ENCODE peak calls at places on chromosomes 11 and 22, in seven cellular contexts. W is AG10803, V is HAP-1, F is prostate gland, G is foreskin fibroblast, X is IMR-90, K is fibroblast of mammary gland. H is an unnamed sample.

GRCh38 chr11:111945198-111945597 is 8.1 kb downstream of the DIXDC1 start:
- DNase-seq in V (no peak), W (no peak), G (no peak), F (no peak), X (no peak), K (peak; percentile 54), H (no peak)

GRCh38 chr11:114026355-114026754 is 33.2 kb upstream of the ZBTB16 start:
- DNase-seq in W (no peak), X (no peak), K (peak; percentile 37), V (peak; percentile 13), G (no peak), F (no peak), H (peak; percentile 66)

GRCh38 chr11:69003301-69003865 is 9.7 kb downstream of the MRGPRF start:
- DNase-seq in G (no peak), K (no peak), X (no peak), W (no peak), F (no peak), V (no peak), H (no peak)

GRCh38 chr11:130992788-130993187 is 76.5 kb upstream of the SNX19 start:
- DNase-seq in G (no peak), X (no peak), V (no peak), W (no peak), F (no peak), K (no peak), H (no peak)

GRCh38 chr11:129770993-129771392 is 44.7 kb upstream of the TMEM45B start:
- DNase-seq in W (no peak), K (no peak), V (no peak), G (no peak), F (no peak), X (no peak), H (no peak)

GRCh38 chr11:134207538-134208239 is 16.1 kb downstream of the NCAPD3 start:
- DNase-seq in X (no peak), W (peak; percentile 20), G (peak; percentile 46), K (peak; percentile 24), V (peak; percentile 75), F (no peak), H (peak; percentile 43)

GRCh38 chr11:114366331-114367243 is 33.7 kb downstream of the C11orf71 start:
- DNase-seq in G (peak; percentile 86), F (no peak), K (peak; percentile 59), W (peak; percentile 88), V (no peak), X (peak; percentile 92), H (no peak)

GRCh38 chr11:35237860-35238715 is 99.1 kb downstream of the CD44 start:
- DNase-seq in G (peak; percentile 24), K (peak; percentile 64), F (no peak), W (no peak), V (peak; percentile 75), X (no peak), H (peak; percentile 90)

GRCh38 chr11:75797796-75798195 is 17.2 kb upstream of the UVRAG start:
- DNase-seq in X (peak; percentile 16), V (no peak), K (no peak), F (no peak), W (peak; percentile 31), G (peak; percentile 47), H (no peak)

GRCh38 chr11:64687641-64688533 is 35.1 kb downstream of the NRXN2 start:
- DNase-seq in X (no peak), F (no peak), G (no peak), V (no peak), W (no peak), K (no peak), H (peak; percentile 47)

GRCh38 chr11:27460158-27460565 is 12.4 kb downstream of the LGR4 start:
- DNase-seq in K (no peak), V (no peak), X (no peak), G (no peak), W (no peak), F (no peak), H (no peak)

GRCh38 chr22:31272522-31273446 is 19.5 kb downstream of the PIK3IP1 start:
- DNase-seq in F (peak; percentile 58), V (peak; percentile 78), G (peak; percentile 81), K (peak; percentile 68), W (peak; percentile 64), X (peak; percentile 67), H (peak; percentile 89)

GRCh38 chr11:1557904-1558831 is 13.9 kb downstream of the DUSP8 start:
- DNase-seq in X (peak; percentile 84), G (peak; percentile 86), K (peak; percentile 50), F (peak; percentile 35), W (peak; percentile 82), V (no peak), H (no peak)

GRCh38 chr11:18704698-18705097 is 6.1 kb downstream of the TMEM86A start:
- DNase-seq in X (no peak), G (no peak), W (no peak), K (no peak), F (no peak), V (no peak), H (no peak)

GRCh38 chr22:49103314-49104052 is 724.2 kb downstream of the BRD1 start:
- DNase-seq in K (no peak), G (no peak), X (no peak), F (no peak), W (no peak), V (no peak), H (peak; percentile 37)

GRCh38 chr11:2890466-2891241 is 5.1 kb upstream of the CDKN1C start:
- DNase-seq in V (no peak), G (peak; percentile 87), X (peak; percentile 64), W (no peak), F (peak; percentile 88), K (peak; percentile 56), H (peak; percentile 29)

GRCh38 chr11:2891291-2891690 is 5.7 kb upstream of the CDKN1C start:
- DNase-seq in F (no peak), X (no peak), G (peak; percentile 47), K (no peak), W (no peak), V (peak; percentile 54), H (peak; percentile 61)

GRCh38 chr11:2892215-2893020 is 6.8 kb upstream of the CDKN1C start:
- DNase-seq in K (peak; percentile 44), G (peak; percentile 84), F (no peak), X (peak; percentile 50), W (peak; percentile 40), V (peak; percentile 83), H (peak; percentile 84)

GRCh38 chr11:2893021-2893528 is 7.5 kb upstream of the CDKN1C start:
- DNase-seq in F (no peak), K (no peak), W (no peak), V (no peak), X (no peak), G (no peak), H (no peak)

DNA sequence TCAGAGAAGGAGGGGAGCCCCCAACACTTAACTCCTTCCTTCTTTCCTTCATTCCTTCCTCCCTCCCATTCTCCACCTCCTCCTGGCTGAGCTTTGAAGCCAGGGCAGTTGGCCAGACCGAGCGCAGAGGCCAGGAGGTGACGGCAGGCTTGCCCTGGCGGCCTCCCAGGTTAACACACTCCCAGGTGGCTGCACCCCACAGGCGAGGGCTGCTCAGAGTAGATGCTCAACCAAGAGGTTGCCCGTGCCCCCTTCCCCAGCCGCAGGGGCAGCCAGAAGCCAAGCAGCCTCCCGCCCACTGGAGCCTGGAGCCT is 6.3 kb upstream of the CDKN1C start:
- DNase-seq in F (no peak), X (peak; percentile 30), G (no peak), W (no peak), V (no peak), K (peak; percentile 22), H (no peak)
- H3K4me3 ChIP-seq in F (peak overlapping the region; percentile 27), X (no peak overlapping the region), G (peak overlapping the region; percentile 60), W (peak overlapping the region; percentile 58), V (no peak overlapping the region), K (no peak overlapping the region), H (no peak overlapping the region)

GRCh38 chr22:29824677-29825076 is 13.4 kb downstream of the ASCC2 start:
- DNase-seq in F (no peak), X (no peak), K (no peak), W (no peak), V (no peak), G (no peak), H (no peak)

GRCh38 chr22:29827091-29827490 is 11.0 kb downstream of the ASCC2 start:
- DNase-seq in V (no peak), G (no peak), K (no peak), W (no peak), X (no peak), F (no peak), H (no peak)

GRCh38 chr22:29821790-29822130 is 16.3 kb downstream of the ASCC2 start:
- DNase-seq in G (no peak), W (no peak), F (no peak), V (no peak), K (no peak), X (no peak), H (no peak)

GRCh38 chr22:29820941-29821789 is 16.9 kb downstream of the ASCC2 start:
- DNase-seq in G (peak; percentile 80), X (peak; percentile 98), V (no peak), K (peak; percentile 86), F (peak; percentile 83), W (peak; percentile 80), H (no peak)

DNA sequence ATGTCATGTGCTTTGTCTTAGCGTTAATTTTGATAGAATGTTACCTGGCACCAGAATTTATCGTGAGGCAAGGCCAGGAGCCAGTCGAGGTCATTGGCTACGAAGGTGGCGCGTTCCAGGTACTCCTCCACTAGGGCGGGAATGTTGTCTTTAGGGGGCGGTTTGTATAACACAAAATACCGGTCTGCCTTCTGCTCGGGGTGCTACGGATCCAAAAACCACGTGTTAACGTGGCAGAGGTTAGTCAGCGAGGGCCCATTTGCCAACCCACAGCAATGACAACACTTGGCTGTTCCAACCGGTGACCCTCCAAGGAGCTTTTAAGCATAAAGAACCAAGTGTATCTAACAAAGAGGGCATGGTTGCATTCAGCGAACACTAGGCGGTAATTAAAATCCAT is 12.5 kb downstream of the ASCC2 start:
- DNase-seq in F (no peak), X (no peak), K (no peak), W (no peak), V (no peak), G (no peak), H (no peak)
- H3K4me3 ChIP-seq in F (no peak overlapping the region), X (no peak overlapping the region), K (no peak overlapping the region), W (no peak overlapping the region), V (no peak overlapping the region), G (no peak overlapping the region), H (no peak overlapping the region)

GRCh38 chr11:73661035-73661628 is 14.8 kb downstream of the PLEKHB1 start:
- DNase-seq in F (peak; percentile 83), G (peak; percentile 94), X (peak; percentile 77), K (peak; percentile 80), W (peak; percentile 77), V (peak; percentile 95), H (peak; percentile 95)
- H3K4me3 ChIP-seq in F (peak overlapping the region; percentile 16), G (peak overlapping the region; percentile 56), X (peak overlapping the region; percentile 25), K (peak overlapping the region; percentile 52), W (peak overlapping the region; percentile 60), V (peak overlapping the region; percentile 6), H (peak overlapping the region; percentile 40)

DNA sequence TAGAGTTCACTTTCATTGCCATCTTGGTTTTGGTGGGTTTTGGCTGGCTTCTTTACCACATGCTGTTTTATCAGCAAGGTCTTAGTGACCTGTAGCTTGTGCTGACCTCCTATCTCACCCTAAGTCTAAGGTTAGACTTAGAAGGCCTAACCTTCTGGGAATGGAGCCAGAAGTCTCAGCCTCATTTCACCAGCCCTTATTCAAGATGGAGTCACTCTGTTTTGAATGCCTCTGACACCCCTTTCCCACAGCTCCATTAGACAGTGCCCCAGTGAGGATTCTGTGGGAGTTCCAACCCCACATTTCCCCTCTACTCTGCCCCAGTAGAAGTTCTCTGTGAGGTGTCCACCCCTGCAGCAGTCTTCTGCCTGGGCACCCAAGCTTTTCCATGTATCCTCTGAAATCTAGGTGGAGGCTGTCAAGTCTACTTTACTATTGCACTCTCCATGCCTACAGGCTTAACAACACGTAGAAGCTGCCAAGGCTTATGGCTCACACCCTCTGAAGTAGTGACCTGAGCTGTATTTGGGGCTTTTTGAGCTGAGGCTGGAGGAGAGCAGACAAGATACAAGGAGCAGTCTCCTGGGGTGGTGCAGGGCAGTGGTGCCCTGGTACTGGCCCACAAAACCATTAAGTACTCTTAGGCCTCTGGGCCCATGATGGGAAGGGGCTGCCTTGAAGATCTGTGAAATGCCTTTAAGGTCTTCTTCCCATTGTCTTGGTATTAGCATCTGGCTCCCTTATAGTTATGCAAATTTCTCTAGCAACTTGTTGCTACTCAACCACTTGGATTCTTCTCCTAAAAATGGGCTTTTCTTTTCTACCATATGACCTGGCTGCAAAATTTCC is 65.9 kb upstream of the SC5D start:
- DNase-seq in G (no peak), F (no peak), X (no peak), W (no peak), V (no peak), K (no peak), H (no peak)
- H3K4me3 ChIP-seq in G (no peak overlapping the region), F (no peak overlapping the region), X (no peak overlapping the region), W (no peak overlapping the region), V (no peak overlapping the region), K (no peak overlapping the region), H (no peak overlapping the region)